ENCODE peak calls at places on chromosome 6, in four cellular contexts. Y is stimulated activated CD4-positive, alpha-beta T cell treated with anti-CD3 and anti-CD28 coated beads, Interleukin-2, amount 100 ng/mL, for 48 hours; U is SW480; H is activated T-cell treated with anti-CD3 and anti-CD28 coated beads for 1 hour. M is an unnamed sample.

GRCh38 chr6:474454-475185 is 83.1 kb downstream of the IRF4 start:
- DNase-seq in Y (peak), H (peak), U (no peak), M (peak)

GRCh38 chr6:38187688-38188590 is 368.4 kb downstream of the ZFAND3 start:
- DNase-seq in H (no peak), Y (no peak), U (no peak), M (no peak)

GRCh38 chr6:14094721-14095120 is 22.9 kb upstream of the CD83 start:
- DNase-seq in H (no peak), U (no peak), Y (no peak), M (no peak)

GRCh38 chr6:12014027-12014872 is 2.1 kb downstream of the HIVEP1 start:
- DNase-seq in Y (no peak), H (no peak), U (no peak), M (no peak)

GRCh38 chr6:100372326-100372725 is 92.4 kb downstream of the SIM1 start:
- DNase-seq in Y (no peak), H (no peak), U (no peak), M (no peak)

GRCh38 chr6:124870611-124871201 is 91.5 kb upstream of the RNF217 start:
- DNase-seq in U (peak), H (no peak), Y (no peak), M (peak)

GRCh38 chr6:129055796-129056195 is 172.9 kb downstream of the LAMA2 start:
- DNase-seq in Y (no peak), H (no peak), U (no peak), M (no peak)

GRCh38 chr6:164322533-164322932 is 908.0 kb downstream of the QKI start:
- DNase-seq in H (no peak), Y (no peak), U (peak), M (peak)

GRCh38 chr6:36132221-36132895 is 2.0 kb downstream of the MAPK13 start:
- DNase-seq in Y (no peak), U (no peak), H (no peak), M (no peak)

GRCh38 chr6:150874184-150874583 is 8.7 kb downstream of the MTHFD1L start:
- DNase-seq in H (no peak), Y (no peak), U (no peak), M (no peak)

GRCh38 chr6:33207569-33208088 is 671 bp upstream of the RING1 start:
- DNase-seq in Y (no peak), U (peak), H (no peak), M (no peak)

GRCh38 chr6:85498596-85499258 is 48.8 kb downstream of the NT5E start:
- DNase-seq in H (no peak), Y (no peak), U (no peak), M (no peak)

GRCh38 chr6:31042801-31043200 is 32.5 kb downstream of the MUC22 start:
- DNase-seq in U (no peak), H (peak), Y (peak), M (peak)

GRCh38 chr6:36349240-36349639 is 12.6 kb upstream of the BNIP5 start:
- DNase-seq in H (peak), Y (no peak), U (no peak), M (no peak)

GRCh38 chr6:1930356-1930755 is 315.0 kb downstream of the GMDS start:
- DNase-seq in U (no peak), Y (no peak), H (no peak), M (no peak)

GRCh38 chr6:47700051-47700450 is 1.7 kb downstream of the ADGRF4 start:
- DNase-seq in U (no peak), Y (no peak), H (no peak), M (no peak)

GRCh38 chr6:157534991-157535353 is 154.0 kb downstream of the ZDHHC14 start:
- DNase-seq in H (no peak), Y (no peak), U (no peak), M (no peak)

GRCh38 chr6:51105357-51105756 is 286.7 kb downstream of the TFAP2B start:
- DNase-seq in U (no peak), H (no peak), Y (no peak), M (no peak)

GRCh38 chr6:140052757-140053729 is 678.6 kb upstream of the CITED2 start:
- DNase-seq in U (no peak), H (no peak), Y (no peak), M (peak)

GRCh38 chr6:157841211-157841840 is 18.3 kb downstream of the SNX9 start:
- DNase-seq in U (no peak), H (no peak), Y (no peak), M (no peak)

GRCh38 chr6:141780296-141780695 is 352.4 kb upstream of the GJE1 start:
- DNase-seq in Y (no peak), H (no peak), U (no peak), M (no peak)

GRCh38 chr6:16338577-16339262 is 100.3 kb downstream of the GMPR start:
- DNase-seq in U (peak), H (no peak), Y (no peak), M (peak)

GRCh38 chr6:88380618-88381288 is 214.6 kb upstream of the CNR1 start:
- DNase-seq in H (no peak), Y (no peak), U (no peak), M (no peak)

GRCh38 chr6:74410630-74411029 is 714.6 kb downstream of the CD109 start:
- DNase-seq in H (no peak), Y (no peak), U (peak), M (peak)

GRCh38 chr6:21163110-21163837 is 430.3 kb upstream of the SOX4 start:
- DNase-seq in U (no peak), Y (no peak), H (no peak), M (no peak)

GRCh38 chr6:125008957-125009356 is 46.7 kb downstream of the RNF217 start:
- DNase-seq in Y (no peak), U (no peak), H (no peak), M (no peak)

GRCh38 chr6:87784690-87785089 is 82.7 kb upstream of the AKIRIN2 start:
- DNase-seq in Y (no peak), H (no peak), U (peak), M (no peak)

GRCh38 chr6:169810066-169810989 is 58.9 kb downstream of the ERMARD start:
- DNase-seq in Y (no peak), H (no peak), U (peak), M (no peak)

GRCh38 chr6:143792402-143793339 is 50.5 kb upstream of the LTV1 start:
- DNase-seq in Y (no peak), U (no peak), H (no peak), M (no peak)

GRCh38 chr6:156774872-156775405 is 2.2 kb upstream of the ARID1B start:
- DNase-seq in H (no peak), Y (no peak), U (peak), M (peak)

GRCh38 chr6:89117285-89118108 is at the start of gene SRSF12:
- DNase-seq in Y (peak), U (no peak), H (peak), M (no peak)

GRCh38 chr6:56849876-56850275 is 105.0 kb upstream of the BEND6 start:
- DNase-seq in U (no peak), Y (no peak), H (no peak), M (no peak)

GRCh38 chr6:158737082-158737709 is 82.0 kb downstream of the EZR start:
- DNase-seq in H (no peak), U (no peak), Y (no peak), M (no peak)

GRCh38 chr6:116005508-116005855 is 55.2 kb downstream of the FRK start:
- DNase-seq in H (no peak), U (no peak), Y (no peak), M (no peak)

GRCh38 chr6:3764516-3765333 is 13.2 kb upstream of the PXDC1 start:
- DNase-seq in U (no peak), H (no peak), Y (no peak), M (no peak)

M was measured in SK-MEL-5.